ENCODE peak calls at places on chromosomes 1 and 21, in ten cellular contexts. P is cardiac muscle cell, B is mammary epithelial cell, T is neuronal stem cell, N is HFF-Myc, Y is tibial nerve, W is neural progenitor cell, E is K562, J is AG04450, K is bronchial epithelial cell. F is an unnamed sample.

GRCh38 chr1:189438808-189439207 is 1038.9 kb downstream of the BRINP3 start:
- DNase-seq in P (no peak), B (no peak), T (no peak), N (no peak), Y (no peak), W (no peak), E (no peak), J (no peak), K (no peak), F (no peak)

GRCh38 chr1:38135621-38136414 is 89.2 kb upstream of the POU3F1 start:
- DNase-seq in P (peak), B (no peak), T (no peak), N (no peak), Y (no peak), W (peak), E (no peak), J (no peak), K (no peak), F (no peak)

GRCh38 chr1:29756901-29757729 is 520.8 kb downstream of the PTPRU start:
- DNase-seq in P (no peak), B (no peak), T (no peak), N (no peak), Y (no peak), W (no peak), E (no peak), J (no peak), K (no peak), F (no peak)

GRCh38 chr1:103517380-103518047 is 8.0 kb upstream of the RNPC3 start:
- DNase-seq in P (no peak), B (no peak), T (no peak), N (no peak), Y (no peak), W (no peak), E (no peak), J (no peak), K (peak), F (no peak)

GRCh38 chr1:91871994-91872393 is 14.0 kb downstream of the TGFBR3 start:
- DNase-seq in P (no peak), B (peak), T (no peak), N (no peak), Y (no peak), W (no peak), E (no peak), J (no peak), K (no peak), F (no peak)

GRCh38 chr1:63663301-63663700 is 70.1 kb downstream of the PGM1 start:
- DNase-seq in P (no peak), B (peak), T (no peak), N (no peak), Y (no peak), W (no peak), E (no peak), J (no peak), K (peak), F (peak)

GRCh38 chr1:116508090-116508983 is 62.5 kb downstream of the CD58 start:
- DNase-seq in P (no peak), B (no peak), T (no peak), N (no peak), Y (no peak), W (no peak), E (no peak), J (no peak), K (no peak), F (no peak)

GRCh38 chr1:244163861-244164562 is 112.9 kb downstream of the ZBTB18 start:
- DNase-seq in P (peak), B (peak), T (no peak), N (peak), Y (peak), W (no peak), E (no peak), J (peak), K (peak), F (peak)

GRCh38 chr1:205913451-205914204 is 29.6 kb downstream of the SLC26A9 start:
- DNase-seq in P (peak), B (no peak), T (no peak), N (no peak), Y (no peak), W (no peak), E (no peak), J (no peak), K (no peak), F (peak)

GRCh38 chr1:44421374-44422028 is 16.4 kb downstream of the RNF220 start:
- DNase-seq in P (no peak), B (no peak), T (peak), N (no peak), Y (no peak), W (peak), E (no peak), J (no peak), K (peak), F (no peak)

DNA sequence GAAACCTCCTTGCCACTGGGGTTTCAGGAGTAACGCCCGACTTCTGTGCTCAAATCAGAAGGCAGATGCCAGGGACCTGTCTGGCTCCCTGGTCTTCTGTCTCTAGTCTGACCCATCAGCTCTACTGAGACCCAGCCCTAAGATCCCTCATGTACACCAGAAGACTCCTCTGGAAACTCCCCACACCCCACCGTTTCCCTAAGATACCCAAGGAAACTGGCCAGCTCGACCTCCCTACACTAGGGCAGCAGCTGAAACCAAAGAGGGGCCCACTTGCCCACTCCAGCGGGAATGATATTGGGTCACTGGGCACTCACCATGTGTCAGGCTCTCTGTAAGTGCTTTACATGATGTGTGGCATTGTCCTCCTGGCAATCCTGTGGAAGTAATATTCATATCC is 469 bp upstream of the S100A16 start:
- DNase-seq in P (no peak), B (no peak), T (no peak), N (no peak), Y (no peak), W (no peak), E (no peak), J (no peak), K (no peak), F (no peak)
- H3K4me3 ChIP-seq in P (no peak), B (peak), T (no peak), N (peak), Y (peak), W (no peak), E (no peak), J (peak), K (peak), F (no peak)

GRCh38 chr1:57576750-57577149 is 152.9 kb upstream of the DAB1 start:
- DNase-seq in P (no peak), B (no peak), T (no peak), N (no peak), Y (no peak), W (no peak), E (no peak), J (no peak), K (peak), F (no peak)

DNA sequence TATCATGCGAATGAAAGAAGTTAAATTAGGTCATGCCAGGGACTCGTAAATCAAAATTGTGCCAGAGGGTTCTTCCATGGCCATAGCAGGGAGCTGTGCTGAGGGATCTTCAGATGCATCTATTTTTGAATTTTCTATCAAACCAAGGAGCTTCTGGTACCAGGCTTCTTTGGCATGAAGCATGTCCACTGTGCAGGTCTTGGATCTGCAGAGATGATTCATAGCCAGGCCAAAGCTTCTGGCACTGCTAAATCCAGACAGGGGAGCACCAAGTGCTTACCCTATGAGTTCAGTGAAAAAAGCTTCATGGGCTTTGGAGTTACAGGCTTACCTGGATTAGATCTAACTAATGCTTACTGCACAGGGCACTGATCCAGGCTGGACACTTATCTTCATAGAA is 154.2 kb upstream of the DAB1 start:
- DNase-seq in P (no peak), B (no peak), T (no peak), N (no peak), Y (no peak), W (no peak), E (no peak), J (no peak), K (no peak), F (no peak)
- H3K4me3 ChIP-seq in P (no peak), B (no peak), T (no peak), N (no peak), Y (no peak), W (no peak), E (no peak), J (no peak), K (no peak), F (no peak)

GRCh38 chr21:27519357-27519756 is 552.5 kb upstream of the ADAMTS5 start:
- DNase-seq in P (no peak), B (peak), T (no peak), N (peak), Y (no peak), W (no peak), E (no peak), J (peak), K (peak), F (peak)
- H3K4me3 ChIP-seq in P (no peak), B (no peak), T (no peak), N (no peak), Y (no peak), W (no peak), E (no peak), J (no peak), K (no peak), F (no peak)

GRCh38 chr21:42878678-42878992 is 704 bp downstream of the WDR4 start:
- DNase-seq in P (no peak), B (no peak), T (no peak), N (no peak), Y (no peak), W (no peak), E (no peak), J (no peak), K (no peak), F (peak)

GRCh38 chr21:42883921-42884320 is 4.6 kb upstream of the WDR4 start:
- DNase-seq in P (no peak), B (no peak), T (no peak), N (no peak), Y (no peak), W (no peak), E (no peak), J (no peak), K (peak), F (no peak)

GRCh38 chr21:42878993-42879787 is at the start of gene WDR4:
- DNase-seq in P (peak), B (peak), T (peak), N (peak), Y (peak), W (peak), E (peak), J (peak), K (peak), F (peak)

GRCh38 chr21:42880352-42880751 is 1.0 kb upstream of the WDR4 start:
- DNase-seq in P (no peak), B (no peak), T (no peak), N (no peak), Y (no peak), W (no peak), E (no peak), J (no peak), K (no peak), F (no peak)
- H3K4me3 ChIP-seq in P (peak), B (peak), T (no peak), N (peak), Y (peak), W (peak), E (peak), J (peak), K (no peak), F (peak)

F was measured in brain microvascular endothelial cell.